ENCODE peak calls at places on chromosomes 12 and 14, in six cellular contexts. A is anterior cingulate cortex; L is tibial artery; U is T-helper 9 cell; O is epithelial cell of prostate; H is stimulated activated CD8-positive, alpha-beta memory T cell treated with anti-CD3 and anti-CD28 coated beads, Interleukin-4, amount 100 ng/mL, for 1 hour. P is an unnamed sample.

GRCh38 chr12:63419119-63419518 is 249.2 kb downstream of the DPY19L2 start:
- DNase-seq in L (no peak), H (no peak), U (no peak), A (no peak), O (peak), P (no peak)

GRCh38 chr12:24394246-24394645 is 444.8 kb upstream of the SOX5 start:
- DNase-seq in A (no peak), O (no peak), U (no peak), L (no peak), H (no peak), P (no peak)

GRCh38 chr14:103984196-103984595 is 41.9 kb upstream of the RD3L start:
- DNase-seq in L (no peak), U (no peak), A (no peak), H (no peak), O (no peak), P (no peak)

GRCh38 chr12:31368666-31369361 is 42.9 kb upstream of the SINHCAF start:
- DNase-seq in H (no peak), U (no peak), A (no peak), L (peak), O (no peak), P (no peak)

GRCh38 chr14:37546621-37547447 is 48.2 kb downstream of the FOXA1 start:
- DNase-seq in H (no peak), A (no peak), U (no peak), O (no peak), L (no peak), P (no peak)

GRCh38 chr14:20644520-20644919 is 3.0 kb upstream of the OR6S1 start:
- DNase-seq in O (no peak), L (no peak), H (no peak), A (no peak), U (no peak), P (no peak)

GRCh38 chr12:51389302-51389999 is 1.8 kb downstream of the GALNT6 start:
- DNase-seq in H (no peak), U (no peak), L (peak), A (no peak), O (no peak), P (no peak)

GRCh38 chr12:48388938-48389337 is 38.2 kb upstream of the ZNF641 start:
- DNase-seq in L (no peak), H (no peak), A (no peak), U (no peak), O (no peak), P (no peak)

GRCh38 chr14:105136401-105137322 is 31.9 kb downstream of the JAG2 start:
- DNase-seq in O (no peak), L (peak), U (no peak), H (no peak), A (no peak), P (no peak)

GRCh38 chr14:52730708-52731111 is 744 bp downstream of the STYX start:
- DNase-seq in U (no peak), O (no peak), A (no peak), H (no peak), L (no peak), P (no peak)

GRCh38 chr12:49925433-49926194 is 21.9 kb upstream of the FAIM2 start:
- DNase-seq in A (no peak), L (no peak), U (no peak), H (no peak), O (no peak), P (no peak)

GRCh38 chr14:49959822-49960408 is 67.0 kb downstream of the ARF6 start:
- DNase-seq in L (no peak), H (no peak), O (no peak), A (no peak), U (no peak), P (peak)

GRCh38 chr14:104885031-104885972 is 20.2 kb downstream of the CEP170B start:
- DNase-seq in L (no peak), A (no peak), H (no peak), U (no peak), O (no peak), P (no peak)

GRCh38 chr12:32483499-32483898 is 84.1 kb downstream of the FGD4 start:
- DNase-seq in A (no peak), O (no peak), U (no peak), H (no peak), L (no peak), P (no peak)

GRCh38 chr12:53743277-53744129 is 8.3 kb downstream of the CISTR start:
- DNase-seq in H (peak), L (no peak), U (peak), O (no peak), A (no peak), P (peak)